ENCODE peak calls at places on chromosomes 16 and 17, in seven cellular contexts. One of them, this sample, is unnamed.

GRCh38 chr16:67183-67791 is 5.1 kb downstream of the RHBDF1 start:
- DNase-seq in Daoy: no peak
- DNase-seq in stimulated activated CD4-positive, alpha-beta T cell treated with anti-CD3 and anti-CD28 coated beads, Interleukin-1b, Interleukin-23, amount 100 ng/mL, for 48 hours: no peak
- DNase-seq in stimulated activated CD8-positive, alpha-beta memory T cell treated with anti-CD3 and anti-CD28 coated beads, Interleukin-4, amount 100 ng/mL, for 24 hours: no peak
- DNase-seq in body of pancreas: no peak
- DNase-seq in astrocyte: no peak
- DNase-seq in HFFc6: no peak
- DNase-seq in this sample: no peak

GRCh38 chr17:1762906-1763829 is 1.3 kb downstream of the SERPINF1 start:
- DNase-seq in astrocyte: peak; percentile 65
- DNase-seq in stimulated activated CD8-positive, alpha-beta memory T cell treated with anti-CD3 and anti-CD28 coated beads, Interleukin-4, amount 100 ng/mL, for 24 hours: no peak
- DNase-seq in Daoy: no peak
- DNase-seq in stimulated activated CD4-positive, alpha-beta T cell treated with anti-CD3 and anti-CD28 coated beads, Interleukin-1b, Interleukin-23, amount 100 ng/mL, for 48 hours: no peak
- DNase-seq in HFFc6: peak; percentile 28
- DNase-seq in body of pancreas: peak; percentile 15
- DNase-seq in this sample: no peak

GRCh38 chr17:54849660-54850059 is 51.0 kb upstream of the TOM1L1 start:
- DNase-seq in Daoy: no peak
- DNase-seq in stimulated activated CD4-positive, alpha-beta T cell treated with anti-CD3 and anti-CD28 coated beads, Interleukin-1b, Interleukin-23, amount 100 ng/mL, for 48 hours: no peak
- DNase-seq in HFFc6: no peak
- DNase-seq in body of pancreas: no peak
- DNase-seq in stimulated activated CD8-positive, alpha-beta memory T cell treated with anti-CD3 and anti-CD28 coated beads, Interleukin-4, amount 100 ng/mL, for 24 hours: no peak
- DNase-seq in astrocyte: no peak
- DNase-seq in this sample: no peak

GRCh38 chr17:77829871-77830799 is 128.4 kb upstream of the TNRC6C start:
- DNase-seq in HFFc6: no peak
- DNase-seq in body of pancreas: peak; percentile 24
- DNase-seq in stimulated activated CD4-positive, alpha-beta T cell treated with anti-CD3 and anti-CD28 coated beads, Interleukin-1b, Interleukin-23, amount 100 ng/mL, for 48 hours: no peak
- DNase-seq in astrocyte: peak; percentile 79
- DNase-seq in Daoy: peak; percentile 89
- DNase-seq in stimulated activated CD8-positive, alpha-beta memory T cell treated with anti-CD3 and anti-CD28 coated beads, Interleukin-4, amount 100 ng/mL, for 24 hours: no peak
- DNase-seq in this sample: no peak

GRCh38 chr16:1981972-1982574 is 804 bp upstream of the NOXO1 start:
- DNase-seq in body of pancreas: peak; percentile 49
- DNase-seq in astrocyte: no peak
- DNase-seq in stimulated activated CD4-positive, alpha-beta T cell treated with anti-CD3 and anti-CD28 coated beads, Interleukin-1b, Interleukin-23, amount 100 ng/mL, for 48 hours: no peak
- DNase-seq in Daoy: no peak
- DNase-seq in HFFc6: no peak
- DNase-seq in stimulated activated CD8-positive, alpha-beta memory T cell treated with anti-CD3 and anti-CD28 coated beads, Interleukin-4, amount 100 ng/mL, for 24 hours: no peak
- DNase-seq in this sample: no peak

GRCh38 chr17:47713980-47714689 is 18.9 kb upstream of the TBX21 start:
- DNase-seq in stimulated activated CD8-positive, alpha-beta memory T cell treated with anti-CD3 and anti-CD28 coated beads, Interleukin-4, amount 100 ng/mL, for 24 hours: no peak
- DNase-seq in body of pancreas: no peak
- DNase-seq in astrocyte: no peak
- DNase-seq in Daoy: no peak
- DNase-seq in HFFc6: no peak
- DNase-seq in stimulated activated CD4-positive, alpha-beta T cell treated with anti-CD3 and anti-CD28 coated beads, Interleukin-1b, Interleukin-23, amount 100 ng/mL, for 48 hours: no peak
- DNase-seq in this sample: no peak

GRCh38 chr16:23863511-23864422 is 28.0 kb downstream of the PRKCB start:
- DNase-seq in stimulated activated CD8-positive, alpha-beta memory T cell treated with anti-CD3 and anti-CD28 coated beads, Interleukin-4, amount 100 ng/mL, for 24 hours: no peak
- DNase-seq in Daoy: peak; percentile 17
- DNase-seq in stimulated activated CD4-positive, alpha-beta T cell treated with anti-CD3 and anti-CD28 coated beads, Interleukin-1b, Interleukin-23, amount 100 ng/mL, for 48 hours: no peak
- DNase-seq in HFFc6: no peak
- DNase-seq in body of pancreas: no peak
- DNase-seq in astrocyte: no peak
- DNase-seq in this sample: no peak

GRCh38 chr17:50050431-50051032 is 5.4 kb upstream of the ITGA3 start:
- DNase-seq in stimulated activated CD4-positive, alpha-beta T cell treated with anti-CD3 and anti-CD28 coated beads, Interleukin-1b, Interleukin-23, amount 100 ng/mL, for 48 hours: no peak
- DNase-seq in Daoy: no peak
- DNase-seq in astrocyte: no peak
- DNase-seq in stimulated activated CD8-positive, alpha-beta memory T cell treated with anti-CD3 and anti-CD28 coated beads, Interleukin-4, amount 100 ng/mL, for 24 hours: no peak
- DNase-seq in HFFc6: no peak
- DNase-seq in body of pancreas: no peak
- DNase-seq in this sample: no peak

GRCh38 chr17:79009397-79010303 is at the start of gene CANT1:
- DNase-seq in stimulated activated CD8-positive, alpha-beta memory T cell treated with anti-CD3 and anti-CD28 coated beads, Interleukin-4, amount 100 ng/mL, for 24 hours: peak; percentile 81
- DNase-seq in body of pancreas: peak; percentile 86
- DNase-seq in stimulated activated CD4-positive, alpha-beta T cell treated with anti-CD3 and anti-CD28 coated beads, Interleukin-1b, Interleukin-23, amount 100 ng/mL, for 48 hours: peak; percentile 80
- DNase-seq in astrocyte: peak; percentile 58
- DNase-seq in HFFc6: peak; percentile 65
- DNase-seq in Daoy: peak; percentile 95
- DNase-seq in this sample: peak; percentile 81

GRCh38 chr17:72470338-72471133 is 349.7 kb downstream of the SOX9 start:
- DNase-seq in stimulated activated CD8-positive, alpha-beta memory T cell treated with anti-CD3 and anti-CD28 coated beads, Interleukin-4, amount 100 ng/mL, for 24 hours: no peak
- DNase-seq in HFFc6: no peak
- DNase-seq in stimulated activated CD4-positive, alpha-beta T cell treated with anti-CD3 and anti-CD28 coated beads, Interleukin-1b, Interleukin-23, amount 100 ng/mL, for 48 hours: no peak
- DNase-seq in Daoy: no peak
- DNase-seq in astrocyte: no peak
- DNase-seq in body of pancreas: no peak
- DNase-seq in this sample: no peak

GRCh38 chr17:79129523-79129922 is 54.9 kb downstream of the ENGASE start:
- DNase-seq in Daoy: no peak
- DNase-seq in astrocyte: no peak
- DNase-seq in stimulated activated CD4-positive, alpha-beta T cell treated with anti-CD3 and anti-CD28 coated beads, Interleukin-1b, Interleukin-23, amount 100 ng/mL, for 48 hours: no peak
- DNase-seq in HFFc6: no peak
- DNase-seq in stimulated activated CD8-positive, alpha-beta memory T cell treated with anti-CD3 and anti-CD28 coated beads, Interleukin-4, amount 100 ng/mL, for 24 hours: no peak
- DNase-seq in body of pancreas: no peak
- DNase-seq in this sample: no peak

GRCh38 chr16:57977418-57978069 is 6.6 kb upstream of the CNGB1 start:
- DNase-seq in astrocyte: no peak
- DNase-seq in HFFc6: no peak
- DNase-seq in stimulated activated CD8-positive, alpha-beta memory T cell treated with anti-CD3 and anti-CD28 coated beads, Interleukin-4, amount 100 ng/mL, for 24 hours: no peak
- DNase-seq in Daoy: peak; percentile 27
- DNase-seq in body of pancreas: no peak
- DNase-seq in stimulated activated CD4-positive, alpha-beta T cell treated with anti-CD3 and anti-CD28 coated beads, Interleukin-1b, Interleukin-23, amount 100 ng/mL, for 48 hours: no peak
- DNase-seq in this sample: no peak

This sample was measured in mucosa of gallbladder.